ENCODE peak calls at places on chromosomes 4 and X, in seven cellular contexts. L, A, I, V, X, C and K are unnamed samples.

GRCh38 chrX:29662759-29663503 is 552.4 kb upstream of the MAGEB2 start:
- DNase-seq in L (no peak), X (peak; percentile 48), A (no peak), V (peak; percentile 75), C (peak; percentile 92), I (no peak), K (no peak)

GRCh38 chr4:38024203-38024504 is 64.0 kb downstream of the PTTG2 start:
- DNase-seq in A (no peak), L (no peak), X (no peak), V (no peak), I (no peak), C (no peak), K (no peak)

GRCh38 chrX:45806410-45807121 is 605.9 kb upstream of the DIPK2B start:
- DNase-seq in I (no peak), L (no peak), C (peak; percentile 83), X (peak; percentile 78), A (no peak), V (peak; percentile 65), K (no peak)

GRCh38 chrX:65866146-65866545 is 173.7 kb downstream of the VSIG4 start:
- DNase-seq in V (no peak), A (no peak), L (no peak), I (no peak), X (no peak), C (no peak), K (no peak)

GRCh38 chrX:123989235-123989634 is 27.7 kb downstream of the STAG2 start:
- DNase-seq in C (no peak), X (no peak), I (no peak), A (no peak), V (no peak), L (no peak), K (no peak)

GRCh38 chrX:19855700-19856381 is 31.6 kb downstream of the SH3KBP1 start:
- DNase-seq in V (no peak), I (no peak), L (no peak), A (no peak), X (no peak), C (no peak), K (no peak)

GRCh38 chrX:68944211-68944610 is 115.4 kb downstream of the EFNB1 start:
- DNase-seq in C (no peak), I (no peak), A (no peak), L (no peak), V (no peak), X (no peak), K (peak; percentile 26)

GRCh38 chr4:70678383-70678999 is 9.8 kb upstream of the UTP3 start:
- DNase-seq in L (peak; percentile 96), C (no peak), I (no peak), X (no peak), A (no peak), V (no peak), K (no peak)

GRCh38 chr4:8540586-8540985 is 39.6 kb upstream of the GPR78 start:
- DNase-seq in X (no peak), A (no peak), C (no peak), L (no peak), V (no peak), I (peak; percentile 42), K (no peak)

GRCh38 chr4:8046925-8047541 is 107.4 kb upstream of the AFAP1 start:
- DNase-seq in X (no peak), V (no peak), C (no peak), I (no peak), A (no peak), L (no peak), K (no peak)

GRCh38 chr4:156686120-156686519 is 285.5 kb downstream of the PDGFC start:
- DNase-seq in X (peak; percentile 99), V (peak; percentile 90), L (no peak), A (no peak), C (peak; percentile 97), I (no peak), K (no peak)

GRCh38 chr4:130573742-130574141 is 1477.8 kb downstream of the C4orf33 start:
- DNase-seq in L (peak; percentile 7), C (no peak), A (no peak), I (no peak), V (no peak), X (no peak), K (no peak)

GRCh38 chr4:83113429-83113786 is 1.1 kb downstream of the PLAC8 start:
- DNase-seq in L (no peak), V (no peak), I (no peak), C (peak; percentile 19), A (no peak), X (no peak), K (no peak)

GRCh38 chrX:12138366-12139313 is at the start of gene FRMPD4:
- DNase-seq in X (no peak), V (no peak), A (no peak), L (no peak), I (no peak), C (no peak), K (no peak)
- TF ChIP-seq CTCF in X (peak; percentile 26), V (no peak), A (no peak), L (no peak), I (no peak), C (no peak), K (no peak)

GRCh38 chr4:23040539-23040938 is 347.8 kb downstream of the GBA3 start:
- DNase-seq in C (no peak), L (no peak), I (no peak), V (no peak), A (no peak), X (no peak), K (no peak)
- TF ChIP-seq CTCF in C (no peak), L (no peak), I (no peak), V (no peak), A (no peak), X (no peak), K (no peak)

DNA sequence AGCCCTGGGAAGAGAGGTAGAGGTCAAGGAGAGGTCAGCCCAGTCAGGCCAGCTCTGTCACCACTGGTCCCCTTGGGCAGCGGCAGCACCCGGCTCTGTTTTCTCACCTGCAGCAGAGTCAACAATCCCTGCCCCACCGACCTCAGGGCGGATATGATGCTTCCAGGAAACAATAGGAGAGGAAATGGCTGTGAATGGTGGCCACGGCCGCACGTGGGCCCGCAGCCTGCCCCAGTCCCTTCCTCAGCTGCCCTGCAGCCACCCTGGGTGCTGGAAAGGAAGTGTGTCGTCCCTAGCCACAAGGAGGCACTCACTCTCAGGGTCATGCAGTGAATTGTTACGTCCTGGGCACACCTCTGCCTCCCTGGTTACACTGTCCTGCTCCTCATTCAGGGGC is 92.5 kb upstream of the ENPP6 start:
- DNase-seq in A (no peak), L (peak; percentile 73), V (no peak), C (no peak), I (no peak), X (no peak), K (no peak)
- TF ChIP-seq CTCF in A (no peak), L (peak; percentile 76), V (peak; percentile 8), C (peak; percentile 31), I (no peak), X (peak; percentile 24), K (no peak)

DNA sequence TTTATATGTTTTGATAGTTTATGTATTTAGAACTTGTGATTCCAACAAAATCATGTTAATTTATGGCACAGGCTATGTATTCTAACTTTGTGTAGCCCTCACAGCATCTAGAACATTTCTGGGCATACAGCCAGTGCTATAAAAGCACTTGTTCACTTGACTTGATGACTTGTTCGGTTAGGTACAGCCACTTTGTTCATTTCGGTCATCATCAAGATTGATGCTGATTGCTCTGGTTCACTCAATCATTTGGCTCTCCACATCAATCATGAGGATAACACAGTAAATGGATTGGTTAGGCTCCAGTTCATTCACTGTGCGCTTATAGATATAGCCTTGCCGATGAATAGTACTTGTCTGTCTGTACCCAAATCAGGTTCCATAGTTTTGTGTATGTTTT is 97.7 kb upstream of the IRS4 start:
- DNase-seq in A (no peak), V (no peak), X (no peak), I (no peak), L (no peak), C (no peak), K (no peak)
- TF ChIP-seq CTCF in A (no peak), V (no peak), X (no peak), I (no peak), L (no peak), C (no peak), K (no peak)